ENCODE peak calls at places on chromosomes 1 and 21, in eight cellular contexts. L, P, G, W, A, S, H and V are unnamed samples.

GRCh38 chr1:2801535-2802291 is at the start of gene TTC34:
- DNase-seq in P (no peak), A (no peak), H (no peak), G (peak; percentile 28), W (peak; percentile 80), L (no peak), S (peak; percentile 45), V (peak; percentile 24)

GRCh38 chr1:32622806-32623694 is 27.3 kb downstream of the ZBTB8OS start:
- DNase-seq in L (no peak), G (no peak), S (no peak), H (no peak), A (no peak), P (no peak), W (no peak), V (no peak)

GRCh38 chr21:44421901-44422840 is 33.1 kb upstream of the LRRC3 start:
- DNase-seq in S (peak; percentile 28), W (peak; percentile 62), P (no peak), G (peak; percentile 2), L (no peak), A (no peak), H (peak; percentile 10), V (no peak)

GRCh38 chr1:94602312-94602711 is 60.8 kb upstream of the F3 start:
- DNase-seq in A (no peak), L (peak; percentile 77), H (no peak), P (peak; percentile 82), S (no peak), W (no peak), G (peak; percentile 52), V (peak; percentile 23)

GRCh38 chr1:103348136-103348535 is 177.4 kb upstream of the RNPC3 start:
- DNase-seq in L (no peak), P (no peak), H (no peak), G (no peak), S (no peak), W (no peak), A (no peak), V (no peak)

GRCh38 chr1:22105611-22106207 is 37.2 kb downstream of the WNT4 start:
- DNase-seq in G (no peak), P (peak; percentile 69), W (no peak), S (no peak), L (peak; percentile 56), A (peak; percentile 62), H (no peak), V (peak; percentile 48)

GRCh38 chr1:147721711-147722110 is 38.7 kb downstream of the GJA5 start:
- DNase-seq in S (no peak), P (no peak), G (no peak), W (no peak), H (no peak), A (no peak), L (no peak), V (no peak)

GRCh38 chr1:53108646-53109580 is 33.5 kb downstream of the SLC1A7 start:
- DNase-seq in L (peak; percentile 76), G (no peak), H (no peak), W (peak; percentile 86), A (no peak), S (no peak), P (peak; percentile 65), V (no peak)

GRCh38 chr1:153513666-153514065 is 22.1 kb downstream of the S100A6 start:
- DNase-seq in G (no peak), L (no peak), A (no peak), W (no peak), P (no peak), H (no peak), S (no peak), V (no peak)

GRCh38 chr21:34091032-34091431 is 17.7 kb downstream of the MRPS6 start:
- DNase-seq in G (no peak), H (no peak), P (no peak), L (no peak), S (no peak), A (no peak), W (no peak), V (no peak)

GRCh38 chr1:12715896-12716437 is at the start of gene AADACL3:
- DNase-seq in H (no peak), L (no peak), A (no peak), P (no peak), W (no peak), S (no peak), G (no peak), V (no peak)

GRCh38 chr1:56644941-56645662 is at the start of gene PRKAA2:
- DNase-seq in P (peak; percentile 12), L (peak; percentile 47), S (peak; percentile 48), H (peak; percentile 53), W (peak; percentile 66), G (peak; percentile 45), A (no peak), V (no peak)

GRCh38 chr1:204073837-204074273 is 940 bp downstream of the SOX13 start:
- DNase-seq in G (no peak), H (no peak), P (no peak), A (no peak), L (peak; percentile 32), S (no peak), W (peak; percentile 49), V (no peak)

GRCh38 chr1:74847720-74848119 is 114.8 kb downstream of the TYW3 start:
- DNase-seq in W (no peak), G (no peak), L (peak; percentile 10), A (no peak), H (no peak), S (no peak), P (peak; percentile 69), V (no peak)

GRCh38 chr1:202501281-202501680 is 152.8 kb downstream of the PPP1R12B start:
- DNase-seq in H (no peak), W (no peak), S (no peak), L (peak; percentile 31), P (peak; percentile 48), G (no peak), A (no peak), V (no peak)

GRCh38 chr1:15400627-15401026 is 9.1 kb upstream of the EFHD2 start:
- DNase-seq in S (peak; percentile 88), P (no peak), G (no peak), A (no peak), H (no peak), L (no peak), W (no peak), V (no peak)

GRCh38 chr1:220430059-220430458 is 97.9 kb upstream of the MARK1 start:
- DNase-seq in W (no peak), G (no peak), A (no peak), P (no peak), S (no peak), L (peak; percentile 43), H (no peak), V (no peak)

GRCh38 chr1:201636581-201636980 is 97.7 kb downstream of the NAV1 start:
- DNase-seq in G (no peak), A (no peak), H (no peak), S (no peak), W (no peak), L (peak; percentile 80), P (peak; percentile 98), V (no peak)

GRCh38 chr1:20152599-20152930 is 13.4 kb downstream of the PLA2G2F start:
- DNase-seq in H (no peak), S (no peak), G (no peak), A (no peak), P (no peak), L (no peak), W (no peak), V (no peak)

GRCh38 chr1:9362488-9362887 is 69.8 kb downstream of the SPSB1 start:
- DNase-seq in S (no peak), P (no peak), H (no peak), L (no peak), G (no peak), W (no peak), A (no peak), V (no peak)

GRCh38 chr1:9361630-9362256 is 69.0 kb downstream of the SPSB1 start:
- DNase-seq in W (no peak), L (peak; percentile 37), P (peak; percentile 50), G (no peak), A (no peak), H (no peak), S (no peak), V (no peak)

GRCh38 chr1:9360371-9361064 is 67.8 kb downstream of the SPSB1 start:
- DNase-seq in W (no peak), L (no peak), P (no peak), S (no peak), H (no peak), G (no peak), A (no peak), V (no peak)

GRCh38 chr1:9359898-9360297 is 67.2 kb downstream of the SPSB1 start:
- DNase-seq in P (no peak), S (no peak), A (no peak), L (no peak), G (no peak), H (no peak), W (no peak), V (no peak)

GRCh38 chr1:9363061-9363471 is 70.4 kb downstream of the SPSB1 start:
- DNase-seq in G (no peak), L (no peak), P (no peak), S (no peak), A (no peak), W (no peak), H (no peak), V (no peak)
- H3K4me3 ChIP-seq in G (no peak overlapping the region), L (no peak overlapping the region), P (no peak overlapping the region), S (no peak overlapping the region), A (no peak overlapping the region), W (no peak overlapping the region), H (no peak overlapping the region), V (no peak overlapping the region)

DNA sequence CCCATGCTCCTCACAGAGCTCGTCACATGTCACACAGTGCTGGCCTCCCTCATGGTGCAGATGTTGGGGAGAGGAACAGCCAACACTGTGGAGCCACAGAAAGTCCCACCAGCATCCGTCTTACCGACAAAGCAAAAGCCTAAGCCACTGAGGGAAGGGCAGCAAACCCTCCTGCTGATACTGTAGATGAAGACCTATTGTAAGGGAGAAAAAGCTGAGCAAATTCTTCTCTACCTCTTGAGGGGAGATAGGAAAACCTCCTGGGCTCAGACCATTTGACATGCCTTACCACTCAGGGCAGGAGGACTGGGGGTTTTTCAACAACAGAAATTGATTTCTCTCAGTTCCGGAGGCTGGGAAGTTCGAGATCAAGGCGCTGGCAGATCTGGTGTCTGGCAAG is 95.9 kb downstream of the WDR64 start:
- DNase-seq in A (no peak), W (no peak), H (no peak), G (no peak), S (no peak), L (no peak), P (no peak), V (no peak)
- H3K27ac ChIP-seq in A (no peak overlapping the region), W (no peak overlapping the region), H (no peak overlapping the region), G (no peak overlapping the region), S (no peak overlapping the region), L (no peak overlapping the region), P (no peak overlapping the region), V (no peak overlapping the region)

DNA sequence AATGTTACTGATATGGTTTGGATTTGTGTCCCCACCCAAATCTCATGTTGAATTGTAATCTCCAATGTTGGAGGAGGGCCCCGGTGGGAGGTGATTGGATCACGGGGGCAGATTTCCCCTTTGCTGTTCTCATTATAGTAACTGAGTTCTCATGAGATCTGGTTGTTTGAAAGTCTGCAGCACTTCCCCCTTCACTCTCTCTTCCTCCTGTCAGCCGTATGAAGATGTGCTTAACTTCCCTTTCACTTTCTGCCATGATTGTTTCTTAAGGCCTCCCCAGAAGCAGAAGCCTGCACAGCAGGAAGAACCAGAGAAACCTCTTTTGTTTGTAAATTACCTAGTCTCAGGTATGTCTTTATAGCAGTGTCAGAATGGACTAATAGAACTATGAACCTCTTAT is 28.4 kb downstream of the TRIM33 start:
- DNase-seq in S (no peak), A (no peak), H (no peak), L (no peak), W (no peak), P (no peak), G (no peak), V (peak; percentile 11)
- H3K4me3 ChIP-seq in S (no peak overlapping the region), A (no peak overlapping the region), H (no peak overlapping the region), L (no peak overlapping the region), W (no peak overlapping the region), P (no peak overlapping the region), G (no peak overlapping the region), V (no peak overlapping the region)

GRCh38 chr1:91610829-91611228 is 110.2 kb downstream of the CDC7 start:
- DNase-seq in S (no peak), H (no peak), P (no peak), L (no peak), G (no peak), W (no peak), A (no peak), V (no peak)
- H3K27ac ChIP-seq in S (peak overlapping the region; percentile 57), H (no peak overlapping the region), P (no peak overlapping the region), L (no peak overlapping the region), G (no peak overlapping the region), W (no peak overlapping the region), A (no peak overlapping the region), V (no peak overlapping the region)